ENCODE peak calls at places on chromosomes 13 and 19, in seven cellular contexts. One of them, this sample, is unnamed. For H3K4me1, the result is how much of the 10 kb centered on the place peaks cover.

GRCh38 chr13:49218493-49219051 is 1.6 kb upstream of the MLNR start:
- DNase-seq in transverse colon: no peak
- DNase-seq in ovary: no peak
- DNase-seq in body of pancreas: no peak
- DNase-seq in endothelial cell of umbilical vein: no peak
- DNase-seq in IMR-90: peak
- DNase-seq in K562: no peak
- DNase-seq in this sample: no peak

GRCh38 chr13:113927661-113928581 is 46.0 kb downstream of the C13orf46 start:
- DNase-seq in transverse colon: peak
- DNase-seq in ovary: no peak
- DNase-seq in body of pancreas: peak
- DNase-seq in endothelial cell of umbilical vein: no peak
- DNase-seq in IMR-90: peak
- DNase-seq in K562: no peak
- DNase-seq in this sample: no peak

GRCh38 chr19:18684642-18684993 is 1.1 kb downstream of the CRTC1 start:
- DNase-seq in transverse colon: no peak
- DNase-seq in ovary: no peak
- DNase-seq in body of pancreas: no peak
- DNase-seq in endothelial cell of umbilical vein: no peak
- DNase-seq in IMR-90: no peak
- DNase-seq in K562: no peak
- DNase-seq in this sample: no peak

GRCh38 chr13:97342936-97343335 is 91.0 kb upstream of the RAP2A start:
- DNase-seq in transverse colon: no peak
- DNase-seq in ovary: no peak
- DNase-seq in body of pancreas: no peak
- DNase-seq in endothelial cell of umbilical vein: no peak
- DNase-seq in IMR-90: no peak
- DNase-seq in K562: no peak
- DNase-seq in this sample: no peak

GRCh38 chr13:91813255-91813654 is 414.8 kb downstream of the GPC5 start:
- DNase-seq in transverse colon: no peak
- DNase-seq in ovary: no peak
- DNase-seq in body of pancreas: no peak
- DNase-seq in endothelial cell of umbilical vein: no peak
- DNase-seq in IMR-90: no peak
- DNase-seq in K562: peak
- DNase-seq in this sample: peak

GRCh38 chr13:29845440-29846056 is 4.9 kb downstream of the UBL3 start:
- DNase-seq in transverse colon: no peak
- DNase-seq in ovary: no peak
- DNase-seq in body of pancreas: no peak
- DNase-seq in endothelial cell of umbilical vein: peak
- DNase-seq in IMR-90: peak
- DNase-seq in K562: no peak
- DNase-seq in this sample: no peak

GRCh38 chr13:74067818-74068217 is 66.4 kb downstream of the KLF12 start:
- DNase-seq in transverse colon: no peak
- DNase-seq in ovary: no peak
- DNase-seq in body of pancreas: no peak
- DNase-seq in endothelial cell of umbilical vein: no peak
- DNase-seq in IMR-90: peak
- DNase-seq in K562: no peak
- DNase-seq in this sample: no peak

GRCh38 chr19:3478409-3479176 is 1.7 kb downstream of the SMIM24 start:
- DNase-seq in transverse colon: no peak
- DNase-seq in ovary: no peak
- DNase-seq in body of pancreas: no peak
- DNase-seq in endothelial cell of umbilical vein: no peak
- DNase-seq in IMR-90: no peak
- DNase-seq in K562: no peak
- DNase-seq in this sample: no peak

GRCh38 chr13:25468330-25469178 is 96.8 kb downstream of the ATP8A2 start:
- DNase-seq in transverse colon: no peak
- DNase-seq in ovary: no peak
- DNase-seq in body of pancreas: no peak
- DNase-seq in endothelial cell of umbilical vein: no peak
- DNase-seq in IMR-90: no peak
- DNase-seq in K562: peak
- DNase-seq in this sample: peak

GRCh38 chr13:101417043-101417406 is 717 bp upstream of the NALCN start:
- DNase-seq in transverse colon: no peak
- DNase-seq in ovary: no peak
- DNase-seq in body of pancreas: no peak
- DNase-seq in endothelial cell of umbilical vein: no peak
- DNase-seq in IMR-90: peak
- DNase-seq in K562: no peak
- DNase-seq in this sample: no peak

GRCh38 chr19:7751157-7751783 is 3.9 kb upstream of the CD209 start:
- DNase-seq in transverse colon: no peak
- DNase-seq in ovary: no peak
- DNase-seq in body of pancreas: no peak
- DNase-seq in endothelial cell of umbilical vein: no peak
- DNase-seq in IMR-90: peak
- DNase-seq in K562: no peak
- DNase-seq in this sample: no peak

GRCh38 chr13:110610955-110611595 is 4.3 kb upstream of the NAXD start:
- DNase-seq in transverse colon: no peak
- DNase-seq in ovary: no peak
- DNase-seq in body of pancreas: no peak
- DNase-seq in endothelial cell of umbilical vein: no peak
- DNase-seq in IMR-90: peak
- DNase-seq in K562: no peak
- DNase-seq in this sample: no peak

GRCh38 chr13:24161980-24162517 is 1.5 kb downstream of the SPATA13 start:
- DNase-seq in transverse colon: peak
- DNase-seq in ovary: no peak
- DNase-seq in body of pancreas: peak
- DNase-seq in endothelial cell of umbilical vein: no peak
- DNase-seq in IMR-90: no peak
- DNase-seq in K562: no peak
- DNase-seq in this sample: peak

DNA sequence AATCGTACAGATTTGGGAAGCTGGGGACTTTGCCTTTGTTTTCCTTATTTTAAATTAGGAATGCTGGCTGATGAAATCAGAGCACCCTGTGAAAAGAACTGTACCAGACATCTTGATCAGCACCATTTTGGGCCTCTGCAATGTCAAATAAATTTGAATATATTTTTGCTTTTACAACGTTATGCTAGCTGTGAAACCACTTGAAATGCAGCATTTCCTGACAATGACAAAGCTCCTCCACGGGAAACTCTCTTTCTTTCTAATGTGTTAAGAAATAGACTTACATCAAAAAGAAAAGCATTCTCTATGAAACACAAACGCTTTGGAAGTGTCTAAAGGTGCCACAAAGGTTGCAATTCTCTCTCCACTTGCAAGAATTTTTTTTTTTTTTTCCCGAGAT is 47.1 kb upstream of the MAP3K10 start:
- DNase-seq in transverse colon: no peak
- DNase-seq in ovary: no peak
- DNase-seq in body of pancreas: no peak
- DNase-seq in endothelial cell of umbilical vein: no peak
- DNase-seq in IMR-90: no peak
- DNase-seq in K562: no peak
- DNase-seq in this sample: no peak
- H3K4me1 ChIP-seq in transverse colon: under half
- H3K4me1 ChIP-seq in ovary: under half
- H3K4me1 ChIP-seq in body of pancreas: under half
- H3K4me1 ChIP-seq in endothelial cell of umbilical vein: under half
- H3K4me1 ChIP-seq in IMR-90: under half
- H3K4me1 ChIP-seq in K562: under half
- H3K4me1 ChIP-seq in this sample: under half

GRCh38 chr19:56321981-56322558 is 7.4 kb upstream of the ZSCAN5A start:
- DNase-seq in transverse colon: no peak
- DNase-seq in ovary: no peak
- DNase-seq in body of pancreas: no peak
- DNase-seq in endothelial cell of umbilical vein: no peak
- DNase-seq in IMR-90: no peak
- DNase-seq in K562: peak
- DNase-seq in this sample: no peak
- TF ChIP-seq POLR2A in transverse colon: no peak
- TF ChIP-seq POLR2A in ovary: no peak
- TF ChIP-seq POLR2A in body of pancreas: no peak
- TF ChIP-seq POLR2A in endothelial cell of umbilical vein: no peak
- TF ChIP-seq POLR2A in IMR-90: no peak
- TF ChIP-seq POLR2A in K562: peak
- TF ChIP-seq POLR2A in this sample: no peak

DNA sequence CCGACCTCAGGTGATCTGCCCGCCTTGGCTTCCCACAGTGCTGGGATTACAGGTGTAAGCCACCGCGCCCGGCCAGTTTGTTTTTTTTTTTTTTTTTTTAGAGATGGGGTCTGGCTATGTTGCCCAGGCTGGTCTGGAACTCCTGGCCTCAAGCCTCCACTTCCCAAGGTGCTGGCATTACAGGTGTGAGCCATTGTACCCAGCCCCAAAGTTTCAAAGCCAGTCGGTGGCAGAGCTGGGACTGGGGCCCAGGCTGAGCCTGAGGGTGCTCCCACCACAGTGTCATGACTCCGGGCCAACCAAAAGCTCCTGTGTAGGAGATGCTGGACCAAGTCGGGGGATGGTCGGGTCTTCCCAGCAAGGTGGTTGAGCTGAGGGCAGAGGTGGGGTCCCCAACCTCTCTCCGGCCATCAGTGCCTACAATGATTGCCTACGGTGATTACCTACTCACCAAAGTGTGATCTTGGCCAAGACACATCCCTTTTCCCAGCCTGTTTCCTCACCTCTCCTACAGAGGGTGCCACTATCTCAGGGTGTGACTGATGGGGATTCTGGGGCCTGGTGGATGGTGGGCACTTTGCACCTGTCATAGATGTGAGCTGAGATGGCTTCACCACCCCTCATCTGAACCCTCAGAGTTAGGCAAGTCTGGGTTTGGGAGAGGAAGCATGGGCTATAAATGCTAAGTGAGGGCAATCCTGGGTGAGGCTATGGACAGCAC is 5.9 kb upstream of the SAMD1 start:
- DNase-seq in transverse colon: no peak
- DNase-seq in ovary: no peak
- DNase-seq in body of pancreas: no peak
- DNase-seq in endothelial cell of umbilical vein: no peak
- DNase-seq in IMR-90: no peak
- DNase-seq in K562: no peak
- DNase-seq in this sample: no peak
- TF ChIP-seq CTCF in transverse colon: no peak
- TF ChIP-seq CTCF in ovary: no peak
- TF ChIP-seq CTCF in body of pancreas: no peak
- TF ChIP-seq CTCF in endothelial cell of umbilical vein: no peak
- TF ChIP-seq CTCF in IMR-90: peak
- TF ChIP-seq CTCF in K562: peak
- TF ChIP-seq CTCF in this sample: no peak

GRCh38 chr13:94454334-94454733 is 25.1 kb downstream of the DCT start:
- DNase-seq in transverse colon: no peak
- DNase-seq in ovary: no peak
- DNase-seq in body of pancreas: no peak
- DNase-seq in endothelial cell of umbilical vein: no peak
- DNase-seq in IMR-90: no peak
- DNase-seq in K562: no peak
- DNase-seq in this sample: no peak
- H3K4me1 ChIP-seq in transverse colon: under half
- H3K4me1 ChIP-seq in ovary: under half
- H3K4me1 ChIP-seq in body of pancreas: under half
- H3K4me1 ChIP-seq in endothelial cell of umbilical vein: under half
- H3K4me1 ChIP-seq in IMR-90: under half
- H3K4me1 ChIP-seq in K562: under half
- H3K4me1 ChIP-seq in this sample: under half

GRCh38 chr19:45774765-45775164 is 5.7 kb upstream of the SIX5 start:
- DNase-seq in transverse colon: peak
- DNase-seq in ovary: peak
- DNase-seq in body of pancreas: no peak
- DNase-seq in endothelial cell of umbilical vein: no peak
- DNase-seq in IMR-90: no peak
- DNase-seq in K562: no peak
- DNase-seq in this sample: peak
- TF ChIP-seq POLR2A in transverse colon: no peak
- TF ChIP-seq POLR2A in ovary: no peak
- TF ChIP-seq POLR2A in body of pancreas: no peak
- TF ChIP-seq POLR2A in endothelial cell of umbilical vein: no peak
- TF ChIP-seq POLR2A in IMR-90: no peak
- TF ChIP-seq POLR2A in K562: no peak
- TF ChIP-seq POLR2A in this sample: no peak

DNA sequence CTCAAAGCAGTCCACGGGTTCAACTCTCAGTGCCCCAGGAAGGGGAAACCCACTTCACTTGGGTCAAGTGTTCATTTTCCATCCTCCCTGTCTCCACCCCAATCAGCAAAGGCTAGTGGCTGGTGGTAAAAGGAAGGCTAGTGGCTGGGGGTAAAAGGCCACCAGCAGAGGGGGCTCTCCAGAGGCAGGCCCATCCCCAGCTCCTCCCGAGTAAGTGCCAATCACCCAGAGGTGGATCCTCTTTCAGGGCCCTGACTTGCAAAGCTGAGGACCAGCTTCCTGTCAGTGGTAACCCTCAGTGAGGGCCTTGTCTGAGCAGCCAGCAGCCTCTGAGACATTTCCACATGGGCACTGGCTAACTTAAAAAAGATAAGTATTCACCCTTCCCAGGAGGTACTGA is 22.0 kb upstream of the TPT1 start:
- DNase-seq in transverse colon: no peak
- DNase-seq in ovary: no peak
- DNase-seq in body of pancreas: no peak
- DNase-seq in endothelial cell of umbilical vein: no peak
- DNase-seq in IMR-90: no peak
- DNase-seq in K562: peak
- DNase-seq in this sample: no peak
- TF ChIP-seq CTCF in transverse colon: no peak
- TF ChIP-seq CTCF in ovary: no peak
- TF ChIP-seq CTCF in body of pancreas: no peak
- TF ChIP-seq CTCF in endothelial cell of umbilical vein: no peak
- TF ChIP-seq CTCF in IMR-90: no peak
- TF ChIP-seq CTCF in K562: peak
- TF ChIP-seq CTCF in this sample: no peak

DNA sequence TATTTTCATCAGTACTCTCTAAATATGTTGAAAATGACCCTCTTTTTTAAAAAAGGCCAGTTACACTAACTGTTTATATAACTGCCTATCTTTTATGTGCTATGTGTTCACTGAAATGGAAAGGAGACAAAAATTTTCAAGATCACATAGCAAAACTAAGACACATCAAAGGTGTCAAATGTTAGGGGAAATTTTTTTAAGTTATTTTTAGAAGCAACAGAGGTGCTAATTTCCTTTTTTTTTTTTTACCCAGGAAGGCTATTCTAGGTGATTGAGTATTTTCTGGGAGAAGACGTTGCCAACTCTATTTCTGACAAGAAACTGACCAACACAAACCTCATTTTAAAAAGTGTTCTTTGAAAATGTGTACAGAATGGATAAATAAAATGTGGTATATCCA is 45.7 kb downstream of the ELF1 start:
- DNase-seq in transverse colon: no peak
- DNase-seq in ovary: no peak
- DNase-seq in body of pancreas: no peak
- DNase-seq in endothelial cell of umbilical vein: no peak
- DNase-seq in IMR-90: no peak
- DNase-seq in K562: no peak
- DNase-seq in this sample: no peak
- H3K4me1 ChIP-seq in transverse colon: half or more
- H3K4me1 ChIP-seq in ovary: under half
- H3K4me1 ChIP-seq in body of pancreas: half or more
- H3K4me1 ChIP-seq in endothelial cell of umbilical vein: under half
- H3K4me1 ChIP-seq in IMR-90: under half
- H3K4me1 ChIP-seq in K562: under half
- H3K4me1 ChIP-seq in this sample: half or more